ENCODE peak calls at places on chromosome 10, in seven cellular contexts. F, N, C, I, P, Q and D are unnamed samples. For H3K9me3, the result is how much of the 10 kb centered on the place peaks cover.

GRCh38 chr10:42952358-42952757 is 124.5 kb upstream of the RET start:
- DNase-seq in F (peak), N (peak), C (no peak), I (no peak), P (peak), Q (peak), D (peak)

GRCh38 chr10:71238626-71239025 is 26.3 kb downstream of the UNC5B start:
- DNase-seq in F (no peak), N (no peak), C (no peak), I (no peak), P (no peak), Q (no peak), D (no peak)

GRCh38 chr10:15059914-15060313 is 16.2 kb downstream of the OLAH start:
- DNase-seq in F (no peak), N (no peak), C (no peak), I (no peak), P (no peak), Q (no peak), D (no peak)

GRCh38 chr10:132001238-132001977 is 19.7 kb upstream of the BNIP3 start:
- DNase-seq in F (no peak), N (peak), C (peak), I (peak), P (no peak), Q (peak), D (no peak)

GRCh38 chr10:112689327-112689726 is 242.3 kb downstream of the VTI1A start:
- DNase-seq in F (no peak), N (no peak), C (peak), I (peak), P (peak), Q (no peak), D (no peak)

GRCh38 chr10:132388901-132389630 is 7.9 kb upstream of the PWWP2B start:
- DNase-seq in F (peak), N (no peak), C (no peak), I (no peak), P (no peak), Q (peak), D (no peak)

GRCh38 chr10:90587081-90587491 is 270.8 kb downstream of the HTR7 start:
- DNase-seq in F (no peak), N (no peak), C (peak), I (peak), P (peak), Q (no peak), D (no peak)

GRCh38 chr10:116158036-116158435 is 115.0 kb downstream of the GFRA1 start:
- DNase-seq in F (no peak), N (no peak), C (no peak), I (no peak), P (no peak), Q (no peak), D (no peak)

GRCh38 chr10:124015991-124016390 is 77.4 kb downstream of the CHST15 start:
- DNase-seq in F (no peak), N (no peak), C (no peak), I (no peak), P (no peak), Q (no peak), D (no peak)

GRCh38 chr10:124018886-124019525 is 74.4 kb downstream of the CHST15 start:
- DNase-seq in F (no peak), N (no peak), C (no peak), I (no peak), P (no peak), Q (no peak), D (no peak)

GRCh38 chr10:124019886-124020797 is 73.3 kb downstream of the CHST15 start:
- DNase-seq in F (no peak), N (no peak), C (no peak), I (no peak), P (no peak), Q (no peak), D (no peak)

GRCh38 chr10:124016795-124017375 is 76.5 kb downstream of the CHST15 start:
- DNase-seq in F (no peak), N (no peak), C (no peak), I (no peak), P (no peak), Q (no peak), D (no peak)

GRCh38 chr10:124017729-124018128 is 75.7 kb downstream of the CHST15 start:
- DNase-seq in F (no peak), N (no peak), C (no peak), I (no peak), P (no peak), Q (no peak), D (no peak)
- TF ChIP-seq CTCF in F (no peak), N (no peak), C (no peak), I (no peak), P (peak), Q (no peak), D (no peak)

GRCh38 chr10:18554479-18554878 is 96.9 kb downstream of the NSUN6 start:
- DNase-seq in F (no peak), N (no peak), C (no peak), I (no peak), P (no peak), Q (no peak), D (no peak)

GRCh38 chr10:18561861-18562551 is 89.4 kb downstream of the NSUN6 start:
- DNase-seq in F (no peak), N (no peak), C (no peak), I (no peak), P (no peak), Q (no peak), D (no peak)

GRCh38 chr10:18551473-18551872 is 99.9 kb downstream of the NSUN6 start:
- DNase-seq in F (no peak), N (no peak), C (no peak), I (no peak), P (no peak), Q (no peak), D (no peak)

GRCh38 chr10:18557960-18558359 is 93.4 kb downstream of the NSUN6 start:
- DNase-seq in F (no peak), N (no peak), C (no peak), I (no peak), P (no peak), Q (no peak), D (no peak)

GRCh38 chr10:18556522-18557147 is 94.8 kb downstream of the NSUN6 start:
- DNase-seq in F (no peak), N (no peak), C (no peak), I (no peak), P (no peak), Q (no peak), D (no peak)
- H3K9me3 ChIP-seq in F (under half), N (under half), C (under half), I (under half), P (under half), Q (under half), D (under half)

GRCh38 chr10:34249634-34250033 is 565.5 kb downstream of the PARD3 start:
- DNase-seq in F (no peak), N (no peak), C (no peak), I (no peak), P (no peak), Q (no peak), D (no peak)
- TF ChIP-seq CTCF in F (no peak), N (no peak), C (no peak), I (no peak), P (peak), Q (no peak), D (no peak)

DNA sequence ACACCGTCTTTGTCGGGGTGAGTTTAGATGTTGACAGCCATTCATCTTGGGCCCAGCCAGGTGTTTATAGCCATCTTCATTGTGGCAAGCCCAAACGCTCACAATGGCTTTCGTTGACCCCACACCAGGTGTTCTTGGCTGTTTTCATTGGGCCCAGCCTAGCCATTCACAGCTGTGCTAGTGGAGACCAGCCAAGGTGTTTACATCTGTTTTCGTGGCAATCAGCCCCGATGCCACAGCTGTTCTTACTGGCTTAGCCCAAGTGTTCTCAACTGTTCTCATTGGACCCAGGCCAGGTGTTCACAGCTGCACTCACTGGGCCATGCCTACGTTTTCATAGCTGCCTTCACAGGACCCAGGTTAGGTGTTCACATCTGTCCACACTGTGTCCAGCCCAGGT is 7.7 kb downstream of the FRG2B start:
- DNase-seq in F (peak), N (no peak), C (no peak), I (no peak), P (no peak), Q (no peak), D (no peak)
- H3K9me3 ChIP-seq in F (under half), N (under half), C (under half), I (under half), P (under half), Q (under half), D (under half)